ENCODE peak calls at places on chromosomes 2 and 18, in ten cellular contexts. Q is Peyer's patch, I is cardiac muscle cell, M is neural progenitor cell, U is mucosa of descending colon, E is MM.1S, W is sigmoid colon, F is stomach, R is OCI-LY7, A is Panc1. S is an unnamed sample.

GRCh38 chr18:58668897-58669296 is 2.4 kb upstream of the MALT1 start:
- DNase-seq in Q (no peak), I (no peak), M (no peak), U (no peak), E (no peak), W (no peak), F (no peak), R (no peak), A (no peak), S (no peak)

GRCh38 chr18:5842653-5843052 is 52.7 kb downstream of the TMEM200C start:
- DNase-seq in Q (no peak), I (no peak), M (peak; percentile 11), U (no peak), E (no peak), W (no peak), F (no peak), R (no peak), A (no peak), S (no peak)

GRCh38 chr2:206164261-206164862 is 4.7 kb downstream of the EEF1B2 start:
- DNase-seq in Q (peak; percentile 63), I (peak; percentile 56), M (peak; percentile 36), U (no peak), E (peak; percentile 30), W (no peak), F (no peak), R (peak; percentile 27), A (no peak), S (no peak)

GRCh38 chr2:31762085-31762484 is 181.3 kb upstream of the SRD5A2 start:
- DNase-seq in Q (no peak), I (no peak), M (no peak), U (no peak), E (no peak), W (no peak), F (no peak), R (no peak), A (no peak), S (no peak)

GRCh38 chr2:226490172-226490571 is 309.4 kb downstream of the IRS1 start:
- DNase-seq in Q (no peak), I (peak; percentile 44), M (no peak), U (no peak), E (no peak), W (no peak), F (no peak), R (no peak), A (no peak), S (no peak)

GRCh38 chr2:42001696-42002331 is 46.0 kb upstream of the PKDCC start:
- DNase-seq in Q (no peak), I (no peak), M (no peak), U (no peak), E (no peak), W (no peak), F (no peak), R (no peak), A (no peak), S (no peak)

GRCh38 chr2:10009811-10010781 is 33.3 kb upstream of the KLF11 start:
- DNase-seq in Q (peak; percentile 68), I (peak; percentile 77), M (no peak), U (peak; percentile 66), E (no peak), W (peak; percentile 95), F (peak; percentile 97), R (no peak), A (no peak), S (peak; percentile 99)

GRCh38 chr2:195021704-195022513 is 635.1 kb upstream of the SLC39A10 start:
- DNase-seq in Q (no peak), I (no peak), M (no peak), U (no peak), E (peak; percentile 68), W (no peak), F (no peak), R (no peak), A (no peak), S (no peak)

GRCh38 chr2:63735931-63736820 is 105.5 kb upstream of the UGP2 start:
- DNase-seq in Q (no peak), I (peak; percentile 50), M (no peak), U (no peak), E (no peak), W (no peak), F (no peak), R (no peak), A (no peak), S (no peak)

GRCh38 chr18:62976227-62976626 is 260.9 kb downstream of the PHLPP1 start:
- DNase-seq in Q (no peak), I (no peak), M (no peak), U (no peak), E (no peak), W (no peak), F (peak; percentile 48), R (no peak), A (no peak), S (no peak)

GRCh38 chr18:62977512-62977911 is 262.2 kb downstream of the PHLPP1 start:
- DNase-seq in Q (no peak), I (no peak), M (no peak), U (no peak), E (no peak), W (no peak), F (no peak), R (no peak), A (no peak), S (no peak)

GRCh38 chr18:62979900-62980299 is 264.6 kb downstream of the PHLPP1 start:
- DNase-seq in Q (no peak), I (no peak), M (peak; percentile 63), U (no peak), E (no peak), W (no peak), F (no peak), R (no peak), A (no peak), S (no peak)

GRCh38 chr18:62979172-62979571 is 263.8 kb downstream of the PHLPP1 start:
- DNase-seq in Q (peak; percentile 55), I (peak; percentile 87), M (no peak), U (no peak), E (no peak), W (no peak), F (peak; percentile 60), R (no peak), A (no peak), S (no peak)

GRCh38 chr18:62978251-62979049 is 263.1 kb downstream of the PHLPP1 start:
- DNase-seq in Q (no peak), I (no peak), M (no peak), U (no peak), E (no peak), W (no peak), F (no peak), R (no peak), A (no peak), S (no peak)
- H3K4me1 ChIP-seq in Q (no peaks in the 10 kb centered on the region), I (no peaks in the 10 kb centered on the region), M (peaks cover 11% of the 10 kb centered on the region), U (no peaks in the 10 kb centered on the region), E (no peaks in the 10 kb centered on the region), W (peaks cover 8% of the 10 kb centered on the region), F (peaks cover 10% of the 10 kb centered on the region), R (no peaks in the 10 kb centered on the region), A (no peaks in the 10 kb centered on the region), S (no peaks in the 10 kb centered on the region)

DNA sequence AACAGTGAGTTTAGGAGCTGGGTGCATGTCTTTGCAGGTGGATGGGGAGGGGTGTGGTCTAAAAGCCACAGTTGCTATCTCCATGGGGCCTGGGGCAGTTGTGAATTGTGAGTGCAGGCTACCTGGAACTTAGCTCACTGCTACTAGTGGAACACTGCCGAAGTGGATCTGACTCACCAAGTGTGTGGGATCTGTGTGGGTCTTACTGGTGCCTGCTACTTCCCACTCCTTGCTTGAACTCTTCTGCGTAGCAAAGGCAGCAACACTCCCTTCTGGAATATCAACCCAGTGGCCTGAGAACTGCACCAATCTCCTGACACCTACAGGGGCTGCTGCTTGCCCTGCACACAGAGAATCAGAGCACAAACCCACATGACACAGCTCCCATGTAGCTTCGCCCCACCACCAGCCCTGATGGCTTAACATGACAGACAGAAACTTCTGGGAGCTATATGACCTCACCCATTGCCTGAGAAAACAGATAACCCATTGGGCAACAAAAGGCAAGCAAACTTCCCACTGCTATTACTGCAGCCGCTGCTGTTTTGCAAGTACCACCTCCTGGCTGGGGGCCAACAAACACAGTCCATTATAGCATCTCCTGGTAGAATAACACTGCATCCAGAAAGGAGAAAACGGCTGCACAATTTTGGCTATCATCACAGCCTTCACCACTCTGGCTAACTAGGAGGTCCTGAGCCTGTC is 455.1 kb upstream of the DDX18 start:
- DNase-seq in Q (no peak), I (no peak), M (no peak), U (no peak), E (no peak), W (no peak), F (no peak), R (no peak), A (no peak), S (no peak)
- TF ChIP-seq CTCF in Q (no peak), I (no peak), M (no peak), U (no peak), E (no peak), W (no peak), F (no peak), R (no peak), A (no peak), S (no peak)

DNA sequence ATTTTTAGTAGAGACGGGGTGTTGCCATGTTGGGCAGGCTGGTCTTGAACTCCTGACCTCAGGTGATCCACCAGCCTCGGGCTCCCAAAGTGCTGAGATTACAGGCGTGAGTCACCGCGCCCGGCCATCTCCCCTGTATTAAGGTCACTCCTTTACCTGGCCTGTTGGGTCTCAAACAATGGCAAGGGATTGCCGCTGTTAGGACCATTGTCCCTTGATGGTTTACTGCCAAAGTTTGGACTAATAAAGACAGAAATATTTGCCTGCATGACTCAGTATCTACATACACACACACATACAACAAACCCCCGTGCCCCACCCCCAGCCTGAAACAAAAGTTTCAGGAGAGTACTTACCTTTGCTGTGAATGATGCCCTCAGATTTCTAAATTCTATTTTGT is 16.5 kb downstream of the PARD3B start:
- DNase-seq in Q (no peak), I (no peak), M (no peak), U (no peak), E (no peak), W (no peak), F (no peak), R (no peak), A (no peak), S (no peak)
- H3K4me3 ChIP-seq in Q (no peak overlapping the region), I (no peak overlapping the region), M (no peak overlapping the region), U (no peak overlapping the region), E (no peak overlapping the region), W (no peak overlapping the region), F (no peak overlapping the region), R (no peak overlapping the region), A (no peak overlapping the region), S (no peak overlapping the region)

GRCh38 chr18:55511277-55511676 is 76.7 kb downstream of the TCF4 start:
- DNase-seq in Q (no peak), I (no peak), M (no peak), U (no peak), E (no peak), W (no peak), F (no peak), R (no peak), A (no peak), S (no peak)
- H3K4me1 ChIP-seq in Q (no peaks in the 10 kb centered on the region), I (peaks cover 40% of the 10 kb centered on the region), M (peaks cover 15% of the 10 kb centered on the region), U (no peaks in the 10 kb centered on the region), E (no peaks in the 10 kb centered on the region), W (peaks cover 11% of the 10 kb centered on the region), F (peaks cover 3% of the 10 kb centered on the region), R (peaks cover 62% of the 10 kb centered on the region), A (no peaks in the 10 kb centered on the region), S (no peaks in the 10 kb centered on the region)

GRCh38 chr18:55275042-55275897 is 312.7 kb downstream of the TCF4 start:
- DNase-seq in Q (no peak), I (peak; percentile 79), M (no peak), U (no peak), E (peak; percentile 28), W (no peak), F (no peak), R (peak; percentile 11), A (no peak), S (no peak)
- TF ChIP-seq CTCF in Q (peak; percentile 12), I (peak; percentile 23), M (peak; percentile 45), U (no peak), E (peak; percentile 41), W (no peak), F (no peak), R (peak; percentile 51), A (no peak), S (peak; percentile 9)

GRCh38 chr18:75226301-75226955 is 15.8 kb downstream of the TSHZ1 start:
- DNase-seq in Q (peak; percentile 52), I (peak; percentile 13), M (no peak), U (no peak), E (no peak), W (no peak), F (no peak), R (no peak), A (no peak), S (no peak)
- H3K4me3 ChIP-seq in Q (no peak overlapping the region), I (no peak overlapping the region), M (no peak overlapping the region), U (no peak overlapping the region), E (no peak overlapping the region), W (no peak overlapping the region), F (peak overlapping the region; percentile 26), R (no peak overlapping the region), A (no peak overlapping the region), S (peak overlapping the region; percentile 20)

S was measured in pancreas.